ENCODE peak calls at places on chromosomes 6 and 20, in six cellular contexts. G, U, E, T, D and B are unnamed samples.

GRCh38 chr6:16108996-16109658 is 19.8 kb upstream of the MYLIP start:
- DNase-seq in G (no peak), U (no peak), E (no peak), T (peak), D (peak), B (no peak)

GRCh38 chr6:33271608-33272357 is at the start of the genes RPS18 and VPS52:
- DNase-seq in G (peak), U (peak), E (peak), T (peak), D (peak), B (peak)

GRCh38 chr6:167676000-167676665 is 150.6 kb upstream of the AFDN start:
- DNase-seq in G (no peak), U (no peak), E (no peak), T (no peak), D (no peak), B (no peak)

GRCh38 chr20:59022754-59023153 is 3.5 kb downstream of the TUBB1 start:
- DNase-seq in G (no peak), U (no peak), E (no peak), T (no peak), D (no peak), B (no peak)

GRCh38 chr6:73579851-73580246 is 59.0 kb upstream of the EEF1A1 start:
- DNase-seq in G (peak), U (no peak), E (peak), T (peak), D (no peak), B (no peak)

GRCh38 chr6:168439791-168440491 is 1.0 kb upstream of the SMOC2 start:
- DNase-seq in G (no peak), U (no peak), E (no peak), T (no peak), D (no peak), B (no peak)

GRCh38 chr6:168030218-168030693 is 32.8 kb downstream of the KIF25 start:
- DNase-seq in G (no peak), U (no peak), E (no peak), T (no peak), D (no peak), B (no peak)

GRCh38 chr20:58556961-58557360 is 41.8 kb upstream of the APCDD1L start:
- DNase-seq in G (no peak), U (no peak), E (no peak), T (no peak), D (no peak), B (no peak)

GRCh38 chr6:455006-455585 is 63.5 kb downstream of the IRF4 start:
- DNase-seq in G (no peak), U (no peak), E (no peak), T (no peak), D (no peak), B (no peak)

GRCh38 chr20:1845701-1846100 is 49.5 kb upstream of the SIRPA start:
- DNase-seq in G (no peak), U (no peak), E (no peak), T (no peak), D (no peak), B (peak)

GRCh38 chr6:150897400-150897943 is 32.0 kb downstream of the MTHFD1L start:
- DNase-seq in G (no peak), U (no peak), E (no peak), T (no peak), D (no peak), B (no peak)

GRCh38 chr6:24283043-24283985 is 74.5 kb downstream of the DCDC2 start:
- DNase-seq in G (peak), U (peak), E (peak), T (peak), D (peak), B (no peak)

GRCh38 chr20:61976275-61976649 is 89.4 kb downstream of the TAF4 start:
- DNase-seq in G (no peak), U (no peak), E (no peak), T (no peak), D (no peak), B (no peak)

GRCh38 chr6:10237284-10238043 is 177.4 kb downstream of the TFAP2A start:
- DNase-seq in G (peak), U (no peak), E (no peak), T (no peak), D (no peak), B (no peak)

GRCh38 chr6:125421853-125422252 is 120.1 kb upstream of the HDDC2 start:
- DNase-seq in G (no peak), U (no peak), E (peak), T (peak), D (peak), B (no peak)

GRCh38 chr6:132218063-132218696 is 183.1 kb downstream of the MOXD1 start:
- DNase-seq in G (peak), U (no peak), E (no peak), T (peak), D (no peak), B (no peak)

GRCh38 chr20:19077370-19078220 is 134.8 kb upstream of the SLC24A3 start:
- DNase-seq in G (no peak), U (no peak), E (no peak), T (no peak), D (no peak), B (no peak)

GRCh38 chr6:6230286-6230685 is 90.2 kb downstream of the F13A1 start:
- DNase-seq in G (no peak), U (no peak), E (no peak), T (no peak), D (no peak), B (no peak)

GRCh38 chr6:41967312-41968287 is 26.0 kb upstream of the CCND3 start:
- DNase-seq in G (peak), U (no peak), E (no peak), T (no peak), D (no peak), B (no peak)